ENCODE peak calls at places on chromosomes 1 and 21, in nine cellular contexts. V is tibial nerve, W is lower lobe of right lung, T is breast epithelium, H is cardiac fibroblast, E is left ventricle myocardium inferior, Q is hepatocyte, O is fibroblast of pulmonary artery, J is GM12865. X is an unnamed sample.

GRCh38 chr1:99648107-99648506 is 2.2 kb downstream of the PALMD start:
- DNase-seq in H (peak), O (peak), W (peak), Q (peak), T (peak), E (peak), J (no peak), V (no peak), X (no peak)

GRCh38 chr1:23273450-23274133 is 56.3 kb upstream of the HTR1D start:
- DNase-seq in W (no peak), T (no peak), Q (peak), E (no peak), J (no peak), O (peak), V (no peak), H (peak), X (no peak)

GRCh38 chr1:214295934-214296333 is 15.0 kb downstream of the SMYD2 start:
- DNase-seq in T (no peak), H (no peak), O (no peak), V (no peak), E (no peak), W (no peak), Q (no peak), J (peak), X (no peak)

GRCh38 chr1:169094897-169095569 is 11.5 kb upstream of the ATP1B1 start:
- DNase-seq in E (no peak), Q (no peak), O (no peak), W (no peak), H (no peak), T (no peak), V (no peak), J (no peak), X (no peak)

GRCh38 chr1:31626451-31627202 is 9.1 kb downstream of the HCRTR1 start:
- DNase-seq in V (no peak), H (peak), O (peak), J (no peak), Q (peak), W (no peak), T (no peak), E (no peak), X (peak)

GRCh38 chr1:28518745-28519341 is 13.0 kb downstream of the RCC1 start:
- DNase-seq in T (no peak), O (no peak), Q (peak), J (peak), V (no peak), W (no peak), H (peak), E (no peak), X (no peak)

GRCh38 chr21:42746240-42746592 is 92.8 kb downstream of the PDE9A start:
- DNase-seq in V (no peak), E (no peak), T (no peak), H (no peak), W (no peak), O (no peak), Q (no peak), J (no peak), X (no peak)

GRCh38 chr1:112462953-112463279 is 45.8 kb upstream of the WNT2B start:
- DNase-seq in O (no peak), W (no peak), V (no peak), T (no peak), J (no peak), Q (no peak), E (no peak), H (no peak), X (no peak)

GRCh38 chr1:6521502-6521901 is 30.0 kb upstream of the PLEKHG5 start:
- DNase-seq in W (no peak), Q (no peak), H (no peak), E (no peak), O (no peak), T (no peak), V (no peak), J (no peak), X (no peak)

GRCh38 chr1:204651843-204652421 is 33.6 kb downstream of the LRRN2 start:
- DNase-seq in O (no peak), H (no peak), W (no peak), E (no peak), Q (no peak), J (no peak), V (no peak), T (no peak), X (no peak)

GRCh38 chr1:84742653-84743052 is 52.4 kb upstream of the SSX2IP start:
- DNase-seq in T (no peak), W (no peak), J (peak), V (no peak), H (peak), E (no peak), O (no peak), Q (no peak), X (no peak)

DNA sequence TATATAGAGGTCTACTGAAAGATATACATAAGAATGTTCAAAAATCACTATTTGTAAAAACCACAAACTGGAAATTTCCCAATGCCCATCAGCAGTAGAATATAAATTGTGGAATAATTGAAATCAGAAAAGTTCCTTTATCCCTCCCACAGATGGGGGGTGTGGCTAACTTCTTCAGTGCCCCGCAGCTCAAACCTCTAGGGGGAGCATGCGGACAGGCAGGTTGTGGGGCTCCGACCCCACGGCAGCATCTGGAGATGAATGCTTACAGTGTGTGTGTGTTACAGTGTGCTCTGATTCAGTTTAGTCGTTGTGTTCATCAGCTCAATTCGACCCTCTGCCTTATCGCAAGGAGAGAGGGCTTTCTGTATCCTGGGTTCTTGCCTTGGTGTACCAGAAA is 262.1 kb upstream of the LRRC7 start:
- DNase-seq in V (no peak), T (no peak), E (no peak), Q (no peak), O (no peak), W (no peak), H (no peak), J (peak), X (no peak)
- TF ChIP-seq CTCF in V (no peak), T (no peak), E (no peak), Q (no peak), O (no peak), W (no peak), H (no peak), J (peak), X (no peak)

GRCh38 chr1:92583821-92584760 is 97.4 kb upstream of the GFI1 start:
- DNase-seq in E (no peak), W (no peak), V (no peak), T (no peak), J (peak), H (peak), Q (no peak), O (peak), X (no peak)
- TF ChIP-seq CTCF in E (no peak), W (no peak), V (no peak), T (no peak), J (no peak), H (no peak), Q (no peak), O (peak), X (no peak)

GRCh38 chr1:231602675-231602984 is 24.0 kb upstream of the DISC1 start:
- DNase-seq in W (no peak), J (no peak), Q (no peak), E (no peak), O (no peak), H (no peak), V (no peak), T (no peak), X (no peak)

GRCh38 chr1:231605389-231606100 is 21.0 kb upstream of the DISC1 start:
- DNase-seq in Q (no peak), V (no peak), H (no peak), T (no peak), E (no peak), O (no peak), W (no peak), J (no peak), X (no peak)

GRCh38 chr1:231603598-231604275 is 22.9 kb upstream of the DISC1 start:
- DNase-seq in J (peak), O (peak), H (peak), Q (peak), T (no peak), W (no peak), E (no peak), V (peak), X (peak)

GRCh38 chr1:231601775-231602674 is 24.6 kb upstream of the DISC1 start:
- DNase-seq in W (no peak), E (no peak), H (peak), O (peak), J (no peak), T (no peak), V (no peak), Q (no peak), X (no peak)

DNA sequence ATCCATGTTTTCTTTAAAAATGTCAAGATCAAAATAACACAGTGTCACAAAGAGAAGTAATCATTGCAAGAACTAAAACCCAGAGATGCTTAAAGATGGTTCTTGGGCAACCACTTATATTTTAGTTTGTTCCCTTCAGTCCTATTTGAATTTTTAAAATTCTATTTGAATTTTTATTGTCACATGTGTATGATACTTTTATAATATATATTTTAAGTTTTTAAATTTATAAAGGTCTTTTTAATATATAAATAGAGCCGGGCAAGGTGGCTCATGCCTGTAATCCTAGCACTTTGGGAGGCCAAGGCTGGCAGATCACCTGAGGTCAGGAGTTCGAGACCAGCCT is 22.3 kb upstream of the DISC1 start:
- DNase-seq in W (no peak), H (no peak), V (no peak), Q (no peak), T (no peak), O (no peak), J (no peak), E (no peak), X (no peak)
- TF ChIP-seq CTCF in W (no peak), H (no peak), V (no peak), Q (no peak), T (no peak), O (no peak), J (no peak), E (peak), X (no peak)

DNA sequence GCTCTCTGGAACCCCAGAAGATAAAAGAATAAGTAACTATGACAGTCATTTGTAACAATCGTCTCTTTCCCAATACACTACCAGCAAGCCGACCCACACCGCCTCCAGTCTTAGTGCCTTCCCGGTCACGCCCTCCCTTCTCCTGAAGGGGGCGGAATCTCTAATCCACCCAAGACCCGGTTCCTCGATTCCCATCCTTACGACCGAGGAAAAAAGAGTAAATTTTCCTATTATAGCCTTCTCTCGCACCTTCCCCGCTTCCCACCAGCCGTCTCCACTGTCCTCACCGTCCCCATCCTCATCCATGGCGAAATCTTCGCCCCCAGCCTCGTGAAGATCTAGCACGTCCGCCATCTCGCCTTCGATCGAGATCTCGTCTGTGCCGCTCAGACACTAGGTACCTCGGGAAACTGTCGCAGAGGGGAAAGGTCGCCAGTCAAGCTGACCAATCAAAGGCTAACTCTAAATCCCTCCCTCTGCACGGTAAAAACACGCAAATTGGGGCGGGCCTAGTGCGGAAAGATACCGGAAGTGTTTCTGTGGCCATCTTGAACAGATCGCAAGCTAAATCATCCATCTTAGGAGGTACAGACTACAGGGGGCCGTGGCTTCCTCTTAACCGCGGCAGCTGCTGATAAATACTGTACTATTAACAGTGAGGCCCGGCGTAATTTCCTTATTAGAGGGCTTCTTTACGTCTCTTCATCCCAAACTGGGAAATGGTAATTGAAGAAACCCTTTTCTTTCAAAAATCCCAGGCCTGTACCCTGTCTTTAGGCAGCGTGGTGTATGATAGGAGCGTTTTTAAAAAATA is at the start of gene RBM8A:
- DNase-seq in V (peak), W (peak), J (peak), T (peak), Q (peak), H (peak), O (peak), E (peak), X (peak)
- TF ChIP-seq CTCF in V (peak), W (peak), J (peak), T (peak), Q (peak), H (peak), O (peak), E (peak), X (peak)

GRCh38 chr1:234734864-234735263 is 124.9 kb upstream of the IRF2BP2 start:
- DNase-seq in J (no peak), V (no peak), H (no peak), O (no peak), Q (no peak), E (no peak), W (no peak), T (no peak), X (no peak)
- TF ChIP-seq CTCF in J (no peak), V (no peak), H (no peak), O (no peak), Q (no peak), E (no peak), W (no peak), T (no peak), X (no peak)

DNA sequence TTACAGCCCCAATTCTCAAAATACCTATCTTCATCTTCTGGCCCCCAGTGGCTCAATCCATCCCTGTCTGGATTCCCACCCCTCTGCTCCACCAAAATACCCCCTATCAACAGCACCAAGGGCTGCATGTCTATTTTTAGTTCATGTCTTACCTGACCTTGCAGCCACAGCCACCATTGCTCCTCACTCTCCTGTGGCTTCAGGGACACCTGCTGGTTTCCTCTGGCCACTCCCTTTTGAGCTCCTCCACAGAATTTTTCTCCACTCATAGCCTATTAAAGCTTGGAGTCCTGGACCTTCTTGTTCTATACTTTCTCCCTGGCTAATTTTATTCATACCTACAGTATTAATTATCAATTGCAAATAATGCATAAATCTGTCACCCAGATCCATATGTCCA is 125.3 kb upstream of the NGF start:
- DNase-seq in H (no peak), T (no peak), E (no peak), W (no peak), J (no peak), Q (peak), O (no peak), V (no peak), X (no peak)
- TF ChIP-seq CTCF in H (no peak), T (no peak), E (peak), W (no peak), J (no peak), Q (peak), O (no peak), V (no peak), X (no peak)